ENCODE peak calls at places on chromosomes 2 and 18, in eight cellular contexts. Q, A, R, X, I, V, P and S are unnamed samples.

GRCh38 chr18:61350578-61350977 is 17.3 kb downstream of the CDH20 start:
- DNase-seq in Q (no peak), A (no peak), R (no peak), X (no peak), I (no peak), V (no peak), P (no peak), S (no peak)

GRCh38 chr2:214731008-214731407 is 78.5 kb downstream of the BARD1 start:
- DNase-seq in Q (no peak), A (no peak), R (no peak), X (no peak), I (no peak), V (peak), P (no peak), S (no peak)

GRCh38 chr18:23735021-23735464 is 45.8 kb downstream of the LAMA3 start:
- DNase-seq in Q (no peak), A (no peak), R (no peak), X (no peak), I (no peak), V (no peak), P (peak), S (no peak)

GRCh38 chr18:12018861-12019260 is 37.6 kb downstream of the IMPA2 start:
- DNase-seq in Q (no peak), A (no peak), R (no peak), X (no peak), I (no peak), V (no peak), P (no peak), S (no peak)

GRCh38 chr2:25104741-25105140 is 62.9 kb downstream of the EFR3B start:
- DNase-seq in Q (no peak), A (no peak), R (no peak), X (no peak), I (no peak), V (no peak), P (no peak), S (no peak)

GRCh38 chr2:183248866-183249567 is 124.8 kb downstream of the NUP35 start:
- DNase-seq in Q (no peak), A (no peak), R (peak), X (no peak), I (no peak), V (peak), P (peak), S (peak)

GRCh38 chr2:70472256-70472905 is 81.2 kb downstream of the TGFA start:
- DNase-seq in Q (no peak), A (no peak), R (no peak), X (no peak), I (peak), V (peak), P (no peak), S (no peak)

GRCh38 chr18:68714356-68714706 is 577 bp downstream of the TMX3 start:
- DNase-seq in Q (no peak), A (peak), R (peak), X (no peak), I (no peak), V (peak), P (no peak), S (no peak)

GRCh38 chr2:71550801-71551630 is 97.7 kb downstream of the DYSF start:
- DNase-seq in Q (no peak), A (no peak), R (no peak), X (no peak), I (no peak), V (no peak), P (no peak), S (no peak)

GRCh38 chr2:16280081-16280480 is 339.7 kb downstream of the MYCN start:
- DNase-seq in Q (no peak), A (no peak), R (no peak), X (no peak), I (no peak), V (no peak), P (no peak), S (no peak)

GRCh38 chr2:235373171-235373570 is 120.7 kb upstream of the AGAP1 start:
- DNase-seq in Q (no peak), A (no peak), R (no peak), X (no peak), I (no peak), V (no peak), P (no peak), S (no peak)

GRCh38 chr2:159091381-159091780 is 122.9 kb downstream of the TANC1 start:
- DNase-seq in Q (no peak), A (no peak), R (no peak), X (no peak), I (no peak), V (no peak), P (peak), S (peak)

GRCh38 chr2:144449028-144449406 is 70.9 kb downstream of the ZEB2 start:
- DNase-seq in Q (no peak), A (no peak), R (no peak), X (no peak), I (no peak), V (peak), P (no peak), S (peak)

GRCh38 chr2:54047658-54048057 is 67.8 kb upstream of the ACYP2 start:
- DNase-seq in Q (no peak), A (no peak), R (no peak), X (no peak), I (no peak), V (no peak), P (no peak), S (no peak)

GRCh38 chr2:102091121-102091520 is 51.4 kb upstream of the IL1R1 start:
- DNase-seq in Q (no peak), A (no peak), R (no peak), X (no peak), I (no peak), V (no peak), P (no peak), S (no peak)

GRCh38 chr2:46702537-46702936 is 213.1 kb downstream of the MCFD2 start:
- DNase-seq in Q (no peak), A (no peak), R (no peak), X (no peak), I (no peak), V (no peak), P (no peak), S (no peak)

GRCh38 chr18:56028514-56028913 is 440.5 kb upstream of the TCF4 start:
- DNase-seq in Q (no peak), A (no peak), R (no peak), X (no peak), I (no peak), V (no peak), P (no peak), S (no peak)

GRCh38 chr2:43464546-43464945 is 131.3 kb downstream of the THADA start:
- DNase-seq in Q (peak), A (no peak), R (no peak), X (no peak), I (no peak), V (no peak), P (no peak), S (peak)

GRCh38 chr2:189613650-189614420 is 33.2 kb upstream of the SLC40A1 start:
- DNase-seq in Q (no peak), A (no peak), R (no peak), X (no peak), I (no peak), V (peak), P (no peak), S (peak)

GRCh38 chr18:57801379-57802165 is 1.5 kb downstream of the ATP8B1 start:
- DNase-seq in Q (no peak), A (no peak), R (peak), X (no peak), I (no peak), V (no peak), P (no peak), S (no peak)

GRCh38 chr2:127176371-127177311 is 43.5 kb downstream of the CYP27C1 start:
- DNase-seq in Q (no peak), A (no peak), R (peak), X (no peak), I (no peak), V (no peak), P (no peak), S (peak)

GRCh38 chr2:233838726-233839446 is 15.4 kb downstream of the HJURP start:
- DNase-seq in Q (no peak), A (no peak), R (no peak), X (no peak), I (no peak), V (no peak), P (no peak), S (no peak)

GRCh38 chr18:24656571-24656971 is 196.1 kb downstream of the HRH4 start:
- DNase-seq in Q (no peak), A (no peak), R (no peak), X (no peak), I (no peak), V (no peak), P (no peak), S (no peak)

GRCh38 chr2:147588191-147588590 is 256.6 kb upstream of the ACVR2A start:
- DNase-seq in Q (no peak), A (no peak), R (no peak), X (no peak), I (no peak), V (no peak), P (no peak), S (no peak)

GRCh38 chr2:170587937-170588336 is 127.2 kb upstream of the SP5 start:
- DNase-seq in Q (no peak), A (no peak), R (no peak), X (no peak), I (no peak), V (no peak), P (no peak), S (no peak)

GRCh38 chr18:65761636-65762310 is 11.0 kb downstream of the CDH7 start:
- DNase-seq in Q (no peak), A (no peak), R (no peak), X (no peak), I (no peak), V (no peak), P (no peak), S (no peak)

GRCh38 chr18:79944126-79944731 is 7.2 kb downstream of the SLC66A2 start:
- DNase-seq in Q (no peak), A (peak), R (no peak), X (no peak), I (peak), V (no peak), P (no peak), S (no peak)

GRCh38 chr2:3278521-3279218 is 98.9 kb downstream of the EIPR1 start:
- DNase-seq in Q (no peak), A (no peak), R (no peak), X (no peak), I (no peak), V (no peak), P (no peak), S (no peak)